ENCODE peak calls at places on chromosomes 16 and 17, in five cellular contexts. One of them, this sample, is unnamed.

GRCh38 chr16:88943131-88943664 is 33.8 kb downstream of the CBFA2T3 start:
- DNase-seq in upper lobe of right lung: no peak
- DNase-seq in fibroblast of mammary gland: no peak
- DNase-seq in CD8-positive, alpha-beta T cell: no peak
- DNase-seq in dermis blood vessel endothelial cell: no peak
- DNase-seq in this sample: no peak

GRCh38 chr16:29023279-29024278 is 38.7 kb downstream of the LAT start:
- DNase-seq in upper lobe of right lung: peak
- DNase-seq in fibroblast of mammary gland: peak
- DNase-seq in CD8-positive, alpha-beta T cell: peak
- DNase-seq in dermis blood vessel endothelial cell: no peak
- DNase-seq in this sample: no peak

GRCh38 chr17:61219460-61219859 is 180.2 kb upstream of the TBX2 start:
- DNase-seq in upper lobe of right lung: no peak
- DNase-seq in fibroblast of mammary gland: peak
- DNase-seq in CD8-positive, alpha-beta T cell: no peak
- DNase-seq in dermis blood vessel endothelial cell: no peak
- DNase-seq in this sample: no peak

GRCh38 chr16:4884972-4885874 is 37.9 kb downstream of the UBN1 start:
- DNase-seq in upper lobe of right lung: no peak
- DNase-seq in fibroblast of mammary gland: no peak
- DNase-seq in CD8-positive, alpha-beta T cell: no peak
- DNase-seq in dermis blood vessel endothelial cell: no peak
- DNase-seq in this sample: no peak

GRCh38 chr17:16820161-16820877 is 130.3 kb downstream of the CCDC144A start:
- DNase-seq in upper lobe of right lung: no peak
- DNase-seq in fibroblast of mammary gland: no peak
- DNase-seq in CD8-positive, alpha-beta T cell: no peak
- DNase-seq in dermis blood vessel endothelial cell: no peak
- DNase-seq in this sample: no peak

GRCh38 chr17:29948460-29949185 is 7.2 kb downstream of the EFCAB5 start:
- DNase-seq in upper lobe of right lung: no peak
- DNase-seq in fibroblast of mammary gland: no peak
- DNase-seq in CD8-positive, alpha-beta T cell: no peak
- DNase-seq in dermis blood vessel endothelial cell: no peak
- DNase-seq in this sample: no peak

GRCh38 chr17:67434061-67434525 is 57.0 kb downstream of the PITPNC1 start:
- DNase-seq in upper lobe of right lung: peak
- DNase-seq in fibroblast of mammary gland: no peak
- DNase-seq in CD8-positive, alpha-beta T cell: peak
- DNase-seq in dermis blood vessel endothelial cell: peak
- DNase-seq in this sample: no peak

GRCh38 chr16:85573696-85574641 is 39.2 kb upstream of the GSE1 start:
- DNase-seq in upper lobe of right lung: no peak
- DNase-seq in fibroblast of mammary gland: peak
- DNase-seq in CD8-positive, alpha-beta T cell: no peak
- DNase-seq in dermis blood vessel endothelial cell: peak
- DNase-seq in this sample: no peak

GRCh38 chr17:64736804-64737492 is 74.8 kb upstream of the SMURF2 start:
- DNase-seq in upper lobe of right lung: no peak
- DNase-seq in fibroblast of mammary gland: peak
- DNase-seq in CD8-positive, alpha-beta T cell: peak
- DNase-seq in dermis blood vessel endothelial cell: peak
- DNase-seq in this sample: peak

GRCh38 chr17:58269557-58270291 is 11.0 kb downstream of the MPO start:
- DNase-seq in upper lobe of right lung: no peak
- DNase-seq in fibroblast of mammary gland: no peak
- DNase-seq in CD8-positive, alpha-beta T cell: no peak
- DNase-seq in dermis blood vessel endothelial cell: no peak
- DNase-seq in this sample: no peak

GRCh38 chr16:53952215-53953208 is 248.6 kb downstream of the FTO start:
- DNase-seq in upper lobe of right lung: no peak
- DNase-seq in fibroblast of mammary gland: peak
- DNase-seq in CD8-positive, alpha-beta T cell: no peak
- DNase-seq in dermis blood vessel endothelial cell: peak
- DNase-seq in this sample: no peak

GRCh38 chr17:33175565-33175964 is 117.5 kb downstream of the ASIC2 start:
- DNase-seq in upper lobe of right lung: no peak
- DNase-seq in fibroblast of mammary gland: no peak
- DNase-seq in CD8-positive, alpha-beta T cell: no peak
- DNase-seq in dermis blood vessel endothelial cell: no peak
- DNase-seq in this sample: no peak

GRCh38 chr16:78127130-78127529 is 27.7 kb downstream of the WWOX start:
- DNase-seq in upper lobe of right lung: no peak
- DNase-seq in fibroblast of mammary gland: peak
- DNase-seq in CD8-positive, alpha-beta T cell: no peak
- DNase-seq in dermis blood vessel endothelial cell: no peak
- DNase-seq in this sample: no peak

GRCh38 chr17:29697371-29697770 is 74.7 kb upstream of the CORO6 start:
- DNase-seq in upper lobe of right lung: no peak
- DNase-seq in fibroblast of mammary gland: no peak
- DNase-seq in CD8-positive, alpha-beta T cell: no peak
- DNase-seq in dermis blood vessel endothelial cell: no peak
- DNase-seq in this sample: no peak

GRCh38 chr16:85328665-85329058 is 216.4 kb upstream of the CIBAR2 start:
- DNase-seq in upper lobe of right lung: no peak
- DNase-seq in fibroblast of mammary gland: no peak
- DNase-seq in CD8-positive, alpha-beta T cell: no peak
- DNase-seq in dermis blood vessel endothelial cell: no peak
- DNase-seq in this sample: no peak

GRCh38 chr16:22313876-22314470 is 16.8 kb downstream of the POLR3E start:
- DNase-seq in upper lobe of right lung: no peak
- DNase-seq in fibroblast of mammary gland: no peak
- DNase-seq in CD8-positive, alpha-beta T cell: no peak
- DNase-seq in dermis blood vessel endothelial cell: no peak
- DNase-seq in this sample: no peak

GRCh38 chr16:58727028-58727781 is 6.9 kb downstream of the GOT2 start:
- DNase-seq in upper lobe of right lung: no peak
- DNase-seq in fibroblast of mammary gland: no peak
- DNase-seq in CD8-positive, alpha-beta T cell: no peak
- DNase-seq in dermis blood vessel endothelial cell: no peak
- DNase-seq in this sample: no peak

GRCh38 chr17:69590690-69591089 is 176.2 kb downstream of the MAP2K6 start:
- DNase-seq in upper lobe of right lung: no peak
- DNase-seq in fibroblast of mammary gland: no peak
- DNase-seq in CD8-positive, alpha-beta T cell: no peak
- DNase-seq in dermis blood vessel endothelial cell: no peak
- DNase-seq in this sample: no peak

GRCh38 chr16:13350000-13350399 is 448.6 kb downstream of the SHISA9 start:
- DNase-seq in upper lobe of right lung: no peak
- DNase-seq in fibroblast of mammary gland: no peak
- DNase-seq in CD8-positive, alpha-beta T cell: no peak
- DNase-seq in dermis blood vessel endothelial cell: no peak
- DNase-seq in this sample: no peak

GRCh38 chr16:68231384-68232136 is 4.4 kb downstream of the ESRP2 start:
- DNase-seq in upper lobe of right lung: peak
- DNase-seq in fibroblast of mammary gland: no peak
- DNase-seq in CD8-positive, alpha-beta T cell: no peak
- DNase-seq in dermis blood vessel endothelial cell: no peak
- DNase-seq in this sample: peak

GRCh38 chr16:3782566-3782965 is 65.2 kb upstream of the TRAP1 start:
- DNase-seq in upper lobe of right lung: no peak
- DNase-seq in fibroblast of mammary gland: no peak
- DNase-seq in CD8-positive, alpha-beta T cell: no peak
- DNase-seq in dermis blood vessel endothelial cell: no peak
- DNase-seq in this sample: no peak

GRCh38 chr16:50299508-50300105 is 33.3 kb downstream of the ADCY7 start:
- DNase-seq in upper lobe of right lung: peak
- DNase-seq in fibroblast of mammary gland: no peak
- DNase-seq in CD8-positive, alpha-beta T cell: no peak
- DNase-seq in dermis blood vessel endothelial cell: no peak
- DNase-seq in this sample: peak

GRCh38 chr17:43211480-43212402 is at the start of gene TMEM106A:
- DNase-seq in upper lobe of right lung: peak
- DNase-seq in fibroblast of mammary gland: peak
- DNase-seq in CD8-positive, alpha-beta T cell: peak
- DNase-seq in dermis blood vessel endothelial cell: peak
- DNase-seq in this sample: peak

GRCh38 chr17:71441098-71441497 is 679.7 kb upstream of the SOX9 start:
- DNase-seq in upper lobe of right lung: no peak
- DNase-seq in fibroblast of mammary gland: peak
- DNase-seq in CD8-positive, alpha-beta T cell: no peak
- DNase-seq in dermis blood vessel endothelial cell: no peak
- DNase-seq in this sample: no peak

This sample was measured in Caco-2.